ENCODE peak calls at places on chromosomes 5 and 9, in six cellular contexts. S is activated CD4-positive, CD25-positive, alpha-beta regulatory T cell; L is CD8-positive, alpha-beta memory T cell; T is GM04504; O is Kasumi-1; C is lung microvascular endothelial cell. G is an unnamed sample.

GRCh38 chr5:58094031-58094430 is 365.9 kb downstream of the PLK2 start:
- DNase-seq in T (peak), S (no peak), L (no peak), O (no peak), C (peak), G (no peak)

GRCh38 chr5:121988443-121988842 is 26.7 kb downstream of the SRFBP1 start:
- DNase-seq in T (no peak), C (no peak), L (no peak), O (no peak), S (no peak), G (no peak)

GRCh38 chr9:122254761-122255160 is 9.9 kb downstream of the RBM18 start:
- DNase-seq in T (no peak), O (no peak), L (no peak), C (no peak), S (no peak), G (no peak)

GRCh38 chr5:125326114-125326513 is 579.7 kb upstream of the ZNF608 start:
- DNase-seq in O (no peak), T (peak), C (peak), S (no peak), L (no peak), G (peak)

GRCh38 chr9:71766663-71767062 is 1.6 kb downstream of the CEMIP2 start:
- DNase-seq in C (no peak), S (no peak), L (no peak), O (no peak), T (no peak), G (no peak)

GRCh38 chr5:161686149-161686548 is 628 bp downstream of the GABRA6 start:
- DNase-seq in T (no peak), C (no peak), S (no peak), L (no peak), O (no peak), G (no peak)

GRCh38 chr5:72452515-72453259 is 54.5 kb downstream of the ZNF366 start:
- DNase-seq in L (no peak), O (no peak), S (no peak), T (peak), C (peak), G (no peak)

GRCh38 chr9:132244582-132245455 is 83.0 kb downstream of the NTNG2 start:
- DNase-seq in C (no peak), L (no peak), O (no peak), S (no peak), T (peak), G (no peak)

GRCh38 chr5:65778126-65778525 is 56.1 kb downstream of the NLN start:
- DNase-seq in C (peak), O (no peak), S (no peak), L (no peak), T (no peak), G (no peak)

GRCh38 chr9:21502586-21502985 is 20.5 kb upstream of the IFNE start:
- DNase-seq in O (no peak), T (no peak), S (no peak), C (no peak), L (no peak), G (no peak)

GRCh38 chr5:162931501-162931900 is 505.9 kb upstream of the CCNG1 start:
- DNase-seq in O (no peak), T (no peak), L (no peak), S (no peak), C (no peak), G (no peak)

GRCh38 chr5:132372122-132372521 is 2.6 kb downstream of the SLC22A5 start:
- DNase-seq in T (no peak), C (no peak), L (no peak), S (no peak), O (peak), G (no peak)

GRCh38 chr9:88773627-88774244 is 217.5 kb upstream of the S1PR3 start:
- DNase-seq in T (no peak), O (no peak), S (no peak), C (peak), L (no peak), G (peak)

GRCh38 chr5:116437351-116437705 is 137.3 kb downstream of the SEMA6A start:
- DNase-seq in L (no peak), T (no peak), S (no peak), C (no peak), O (no peak), G (no peak)

GRCh38 chr5:157710431-157710830 is 20.8 kb upstream of the THG1L start:
- DNase-seq in O (no peak), S (no peak), L (no peak), T (no peak), C (no peak), G (no peak)

GRCh38 chr9:100472725-100473261 is at the start of gene TMEFF1:
- DNase-seq in T (no peak), S (peak), L (peak), O (peak), C (peak), G (peak)

GRCh38 chr5:6736524-6737042 is 23.4 kb downstream of the TENT4A start:
- DNase-seq in O (no peak), T (no peak), C (no peak), S (no peak), L (no peak), G (no peak)